ENCODE peak calls at places on chromosomes 16 and 17, in five cellular contexts. D is stimulated activated CD4-positive, alpha-beta T cell treated with anti-CD3 and anti-CD28 coated beads, Interleukin-15, amount 100 ng/mL, for 1 hour; H is T-helper 2 cell; Y is GM23338; K is COR-L47. Q is an unnamed sample.

GRCh38 chr16:56682703-56683397 is 580 bp downstream of the MT1X start:
- DNase-seq in D (no peak), K (no peak), Y (peak; percentile 37), H (no peak), Q (no peak)

GRCh38 chr17:37717627-37718382 is 27.1 kb downstream of the HNF1B start:
- DNase-seq in D (no peak), H (no peak), K (no peak), Y (no peak), Q (no peak)

GRCh38 chr16:8795096-8795495 is 2.3 kb downstream of the TMEM186 start:
- DNase-seq in H (no peak), K (no peak), D (no peak), Y (no peak), Q (peak; percentile 66)

GRCh38 chr16:67967183-67967955 is 1.1 kb downstream of the SLC12A4 start:
- DNase-seq in Y (no peak), H (peak; percentile 22), K (no peak), D (no peak), Q (no peak)

GRCh38 chr16:53057658-53058057 is 2.9 kb downstream of the CHD9 start:
- DNase-seq in K (no peak), D (no peak), H (no peak), Y (no peak), Q (no peak)

GRCh38 chr17:1362065-1362848 is 37.8 kb downstream of the YWHAE start:
- DNase-seq in K (no peak), H (peak; percentile 15), Y (no peak), D (no peak), Q (no peak)

GRCh38 chr17:11625878-11626277 is 27.6 kb downstream of the DNAH9 start:
- DNase-seq in D (no peak), Y (no peak), K (no peak), H (no peak), Q (no peak)

GRCh38 chr17:70202840-70203239 is 33.5 kb downstream of the KCNJ2 start:
- DNase-seq in K (no peak), H (no peak), D (no peak), Y (no peak), Q (no peak)

GRCh38 chr17:78184311-78184710 is 2.5 kb downstream of the TK1 start:
- DNase-seq in Y (no peak), D (no peak), H (no peak), K (no peak), Q (no peak)

GRCh38 chr17:50129303-50129945 is 536 bp downstream of the SAMD14 start:
- DNase-seq in K (peak; percentile 31), Y (peak; percentile 56), D (peak; percentile 21), H (peak; percentile 31), Q (no peak)

GRCh38 chr17:39652635-39653315 is 12.4 kb upstream of the TCAP start:
- DNase-seq in D (no peak), K (no peak), H (no peak), Y (peak; percentile 59), Q (no peak)

GRCh38 chr16:88785106-88785924 is at the start of gene PIEZO1:
- DNase-seq in D (peak; percentile 73), Y (peak; percentile 54), K (no peak), H (peak; percentile 78), Q (peak; percentile 62)

GRCh38 chr17:1783271-1783670 is 21.4 kb downstream of the SERPINF1 start:
- DNase-seq in D (no peak), K (no peak), Y (no peak), H (no peak), Q (no peak)

GRCh38 chr16:70304892-70305448 is 6.0 kb downstream of the DDX19B start:
- DNase-seq in K (no peak), D (no peak), H (no peak), Y (no peak), Q (no peak)